ENCODE peak calls at places on chromosomes 12 and 14, in seven cellular contexts. One of them, this sample, is unnamed.

GRCh38 chr14:51398898-51399297 is 158.9 kb downstream of the TMX1 start:
- DNase-seq in Peyer's patch: no peak
- DNase-seq in aorta: peak; percentile 51
- DNase-seq in astrocyte of the spinal cord: peak; percentile 79
- DNase-seq in GM12865: no peak
- DNase-seq in OCI-LY7: no peak
- DNase-seq in NT2/D1: no peak
- DNase-seq in this sample: no peak

GRCh38 chr12:53379389-53380103 is 430 bp upstream of the SP1 start:
- DNase-seq in OCI-LY7: peak; percentile 100
- DNase-seq in aorta: peak; percentile 99
- DNase-seq in NT2/D1: peak; percentile 100
- DNase-seq in Peyer's patch: peak; percentile 98
- DNase-seq in astrocyte of the spinal cord: peak; percentile 100
- DNase-seq in GM12865: peak; percentile 100
- DNase-seq in this sample: peak; percentile 96

GRCh38 chr12:21305666-21306065 is 29.1 kb downstream of the SLCO1A2 start:
- DNase-seq in OCI-LY7: no peak
- DNase-seq in aorta: no peak
- DNase-seq in GM12865: no peak
- DNase-seq in astrocyte of the spinal cord: peak; percentile 7
- DNase-seq in NT2/D1: no peak
- DNase-seq in Peyer's patch: no peak
- DNase-seq in this sample: no peak

GRCh38 chr14:58535084-58535483 is 102.7 kb upstream of the DACT1 start:
- DNase-seq in NT2/D1: no peak
- DNase-seq in GM12865: no peak
- DNase-seq in OCI-LY7: no peak
- DNase-seq in astrocyte of the spinal cord: peak; percentile 43
- DNase-seq in Peyer's patch: no peak
- DNase-seq in aorta: no peak
- DNase-seq in this sample: no peak

GRCh38 chr12:116999066-116999465 is 88.3 kb downstream of the FBXW8 start:
- DNase-seq in aorta: no peak
- DNase-seq in GM12865: no peak
- DNase-seq in Peyer's patch: no peak
- DNase-seq in OCI-LY7: no peak
- DNase-seq in astrocyte of the spinal cord: no peak
- DNase-seq in NT2/D1: no peak
- DNase-seq in this sample: no peak

GRCh38 chr12:19382111-19382526 is 57.2 kb upstream of the AEBP2 start:
- DNase-seq in NT2/D1: peak; percentile 65
- DNase-seq in aorta: peak; percentile 56
- DNase-seq in astrocyte of the spinal cord: peak; percentile 89
- DNase-seq in GM12865: peak; percentile 83
- DNase-seq in Peyer's patch: no peak
- DNase-seq in OCI-LY7: no peak
- DNase-seq in this sample: peak; percentile 16

GRCh38 chr14:23578560-23579310 is at the start of gene JPH4:
- DNase-seq in OCI-LY7: no peak
- DNase-seq in astrocyte of the spinal cord: no peak
- DNase-seq in GM12865: no peak
- DNase-seq in Peyer's patch: no peak
- DNase-seq in aorta: no peak
- DNase-seq in NT2/D1: no peak
- DNase-seq in this sample: no peak

GRCh38 chr14:32473476-32473875 is 144.4 kb downstream of the AKAP6 start:
- DNase-seq in Peyer's patch: no peak
- DNase-seq in OCI-LY7: no peak
- DNase-seq in NT2/D1: no peak
- DNase-seq in astrocyte of the spinal cord: peak; percentile 87
- DNase-seq in aorta: peak; percentile 72
- DNase-seq in GM12865: no peak
- DNase-seq in this sample: no peak

GRCh38 chr12:15688202-15688736 is 100.9 kb downstream of the EPS8 start:
- DNase-seq in GM12865: peak; percentile 24
- DNase-seq in NT2/D1: no peak
- DNase-seq in astrocyte of the spinal cord: peak; percentile 42
- DNase-seq in Peyer's patch: no peak
- DNase-seq in aorta: peak; percentile 84
- DNase-seq in OCI-LY7: no peak
- DNase-seq in this sample: peak; percentile 77

GRCh38 chr14:69547701-69548348 is 26.8 kb downstream of the CCDC177 start:
- DNase-seq in OCI-LY7: no peak
- DNase-seq in astrocyte of the spinal cord: peak; percentile 9
- DNase-seq in NT2/D1: peak; percentile 42
- DNase-seq in aorta: no peak
- DNase-seq in GM12865: no peak
- DNase-seq in Peyer's patch: no peak
- DNase-seq in this sample: no peak

GRCh38 chr12:23813206-23813605 is 136.3 kb downstream of the SOX5 start:
- DNase-seq in OCI-LY7: no peak
- DNase-seq in NT2/D1: no peak
- DNase-seq in astrocyte of the spinal cord: no peak
- DNase-seq in aorta: no peak
- DNase-seq in Peyer's patch: no peak
- DNase-seq in GM12865: no peak
- DNase-seq in this sample: no peak

GRCh38 chr12:114667669-114668150 is 16.3 kb downstream of the TBX3 start:
- DNase-seq in OCI-LY7: no peak
- DNase-seq in Peyer's patch: no peak
- DNase-seq in aorta: no peak
- DNase-seq in astrocyte of the spinal cord: no peak
- DNase-seq in NT2/D1: no peak
- DNase-seq in GM12865: no peak
- DNase-seq in this sample: no peak

GRCh38 chr12:114668151-114668891 is 15.7 kb downstream of the TBX3 start:
- DNase-seq in GM12865: peak; percentile 48
- DNase-seq in aorta: peak; percentile 75
- DNase-seq in astrocyte of the spinal cord: peak; percentile 86
- DNase-seq in NT2/D1: no peak
- DNase-seq in Peyer's patch: no peak
- DNase-seq in OCI-LY7: no peak
- DNase-seq in this sample: peak; percentile 84

GRCh38 chr12:114666746-114667668 is 17.0 kb downstream of the TBX3 start:
- DNase-seq in OCI-LY7: no peak
- DNase-seq in GM12865: no peak
- DNase-seq in aorta: no peak
- DNase-seq in astrocyte of the spinal cord: peak; percentile 15
- DNase-seq in Peyer's patch: no peak
- DNase-seq in NT2/D1: no peak
- DNase-seq in this sample: no peak

GRCh38 chr12:114664661-114665320 is 19.2 kb downstream of the TBX3 start:
- DNase-seq in Peyer's patch: no peak
- DNase-seq in astrocyte of the spinal cord: no peak
- DNase-seq in OCI-LY7: no peak
- DNase-seq in NT2/D1: no peak
- DNase-seq in aorta: no peak
- DNase-seq in GM12865: no peak
- DNase-seq in this sample: no peak

GRCh38 chr12:114665411-114666181 is 18.4 kb downstream of the TBX3 start:
- DNase-seq in OCI-LY7: no peak
- DNase-seq in NT2/D1: no peak
- DNase-seq in astrocyte of the spinal cord: peak; percentile 53
- DNase-seq in Peyer's patch: no peak
- DNase-seq in GM12865: no peak
- DNase-seq in aorta: no peak
- DNase-seq in this sample: no peak
- H3K4me3 ChIP-seq in OCI-LY7: no peak overlapping the region
- H3K4me3 ChIP-seq in NT2/D1: peak overlapping the region; percentile 27
- H3K4me3 ChIP-seq in astrocyte of the spinal cord: peak overlapping the region; percentile 4
- H3K4me3 ChIP-seq in Peyer's patch: no peak overlapping the region
- H3K4me3 ChIP-seq in GM12865: no peak overlapping the region
- H3K4me3 ChIP-seq in aorta: no peak overlapping the region
- H3K4me3 ChIP-seq in this sample: no peak overlapping the region

GRCh38 chr12:91380651-91381050 is 198.0 kb upstream of the DCN start:
- DNase-seq in NT2/D1: no peak
- DNase-seq in aorta: no peak
- DNase-seq in Peyer's patch: no peak
- DNase-seq in astrocyte of the spinal cord: no peak
- DNase-seq in OCI-LY7: no peak
- DNase-seq in GM12865: no peak
- DNase-seq in this sample: no peak
- H3K4me3 ChIP-seq in NT2/D1: no peak overlapping the region
- H3K4me3 ChIP-seq in aorta: no peak overlapping the region
- H3K4me3 ChIP-seq in Peyer's patch: no peak overlapping the region
- H3K4me3 ChIP-seq in astrocyte of the spinal cord: no peak overlapping the region
- H3K4me3 ChIP-seq in OCI-LY7: no peak overlapping the region
- H3K4me3 ChIP-seq in GM12865: no peak overlapping the region
- H3K4me3 ChIP-seq in this sample: peak overlapping the region; percentile 39

DNA sequence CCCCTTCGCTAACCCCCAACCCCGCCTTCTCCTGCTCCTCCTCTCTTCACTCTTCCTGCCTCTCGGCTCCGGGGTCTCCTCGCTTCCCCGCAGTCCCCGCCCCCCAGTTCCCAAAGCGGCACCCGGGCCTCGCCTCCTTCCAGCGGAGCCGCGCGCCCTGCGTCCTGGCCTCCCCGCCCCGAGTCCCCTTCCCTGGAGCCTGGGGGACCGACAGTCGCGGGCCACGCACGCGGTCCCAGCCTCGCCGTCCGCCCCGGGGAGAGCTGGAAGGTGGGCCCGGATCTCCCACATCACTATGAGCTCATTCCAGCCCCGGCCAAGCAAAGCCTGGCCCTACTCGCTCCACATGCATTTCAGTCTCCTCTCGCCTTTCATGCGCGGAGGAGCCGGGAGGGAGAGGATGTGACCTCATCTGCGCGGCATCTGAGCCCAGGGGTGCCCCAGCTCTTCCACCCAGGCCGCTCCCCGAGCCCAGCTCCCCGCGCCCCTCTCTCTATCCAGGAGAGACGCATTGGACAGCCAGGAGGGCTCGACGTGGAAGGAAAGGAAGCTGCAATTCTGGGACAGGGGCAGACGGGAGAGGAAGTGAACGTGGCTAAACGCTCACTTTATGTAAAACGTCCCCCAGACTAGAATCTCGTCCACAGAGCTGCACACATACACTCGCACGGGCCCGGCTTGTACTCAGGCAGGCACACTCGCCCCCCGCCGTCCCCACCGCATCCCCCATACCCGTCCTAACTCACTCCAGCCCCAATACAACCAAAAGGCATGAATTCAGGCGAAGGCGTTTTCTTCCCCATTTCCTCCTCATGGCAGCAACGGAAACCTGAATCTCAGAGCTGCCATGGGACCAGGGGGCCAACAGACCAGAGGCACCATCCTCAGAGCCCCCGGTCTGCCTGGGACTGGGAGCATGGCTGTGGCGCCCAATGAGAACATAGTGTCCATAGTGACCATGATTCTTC is 108.7 kb upstream of the CCND2 start:
- DNase-seq in OCI-LY7: no peak
- DNase-seq in NT2/D1: peak; percentile 89
- DNase-seq in aorta: peak; percentile 70
- DNase-seq in Peyer's patch: peak; percentile 65
- DNase-seq in astrocyte of the spinal cord: peak; percentile 74
- DNase-seq in GM12865: peak; percentile 77
- DNase-seq in this sample: peak; percentile 66
- H3K4me3 ChIP-seq in OCI-LY7: no peak overlapping the region
- H3K4me3 ChIP-seq in NT2/D1: peak overlapping the region; percentile 52
- H3K4me3 ChIP-seq in aorta: peak overlapping the region; percentile 10
- H3K4me3 ChIP-seq in Peyer's patch: peak overlapping the region; percentile 51
- H3K4me3 ChIP-seq in astrocyte of the spinal cord: peak overlapping the region; percentile 27
- H3K4me3 ChIP-seq in GM12865: peak overlapping the region; percentile 61
- H3K4me3 ChIP-seq in this sample: peak overlapping the region; percentile 44

GRCh38 chr12:109876406-109876805 is 3.9 kb downstream of the GLTP start:
- DNase-seq in aorta: no peak
- DNase-seq in OCI-LY7: no peak
- DNase-seq in astrocyte of the spinal cord: no peak
- DNase-seq in GM12865: no peak
- DNase-seq in Peyer's patch: no peak
- DNase-seq in NT2/D1: no peak
- DNase-seq in this sample: no peak
- H3K4me3 ChIP-seq in aorta: no peak overlapping the region
- H3K4me3 ChIP-seq in OCI-LY7: no peak overlapping the region
- H3K4me3 ChIP-seq in astrocyte of the spinal cord: no peak overlapping the region
- H3K4me3 ChIP-seq in GM12865: no peak overlapping the region
- H3K4me3 ChIP-seq in Peyer's patch: no peak overlapping the region
- H3K4me3 ChIP-seq in NT2/D1: no peak overlapping the region
- H3K4me3 ChIP-seq in this sample: no peak overlapping the region

GRCh38 chr12:11813422-11813813 is 163.9 kb downstream of the ETV6 start:
- DNase-seq in OCI-LY7: no peak
- DNase-seq in aorta: no peak
- DNase-seq in NT2/D1: no peak
- DNase-seq in GM12865: no peak
- DNase-seq in Peyer's patch: no peak
- DNase-seq in astrocyte of the spinal cord: no peak
- DNase-seq in this sample: no peak
- H3K4me3 ChIP-seq in OCI-LY7: peak overlapping the region; percentile 54
- H3K4me3 ChIP-seq in aorta: no peak overlapping the region
- H3K4me3 ChIP-seq in NT2/D1: peak overlapping the region; percentile 28
- H3K4me3 ChIP-seq in GM12865: peak overlapping the region; percentile 56
- H3K4me3 ChIP-seq in Peyer's patch: no peak overlapping the region
- H3K4me3 ChIP-seq in astrocyte of the spinal cord: no peak overlapping the region
- H3K4me3 ChIP-seq in this sample: no peak overlapping the region